ENCODE peak calls at places on chromosome 14, in ten cellular contexts. R, H, A, L, X, C, I, O, D and Q are unnamed samples.

GRCh38 chr14:23121401-23121800 is 2.3 kb upstream of the CEBPE start:
- DNase-seq in D (peak), L (no peak), X (no peak), O (no peak), H (peak), I (no peak), C (peak), R (peak), A (no peak), Q (no peak)

GRCh38 chr14:91931478-91932088 is 15.9 kb downstream of the FBLN5 start:
- DNase-seq in R (no peak), L (no peak), O (no peak), I (no peak), A (no peak), C (no peak), X (no peak), H (no peak), D (no peak), Q (no peak)

GRCh38 chr14:89826581-89826980 is 127.9 kb downstream of the EFCAB11 start:
- DNase-seq in I (no peak), D (no peak), X (no peak), A (no peak), R (no peak), C (no peak), H (no peak), L (no peak), O (no peak), Q (no peak)

GRCh38 chr14:21589317-21589716 is 9.4 kb upstream of the OR10G3 start:
- DNase-seq in O (no peak), D (no peak), X (no peak), A (no peak), R (no peak), C (no peak), L (no peak), H (no peak), I (no peak), Q (no peak)

GRCh38 chr14:26917086-26917485 is 319.3 kb upstream of the NOVA1 start:
- DNase-seq in H (no peak), C (peak), I (peak), A (peak), L (no peak), O (no peak), R (peak), X (peak), D (no peak), Q (no peak)

GRCh38 chr14:90281766-90282165 is 25.4 kb downstream of the PSMC1 start:
- DNase-seq in I (no peak), X (no peak), H (no peak), L (no peak), D (no peak), C (no peak), R (no peak), A (no peak), O (no peak), Q (no peak)

GRCh38 chr14:102857444-102857843 is 65.0 kb upstream of the AMN start:
- DNase-seq in H (no peak), R (no peak), D (no peak), A (no peak), C (no peak), L (no peak), O (no peak), I (no peak), X (no peak), Q (no peak)

GRCh38 chr14:92387610-92388009 is 64.6 kb downstream of the SLC24A4 start:
- DNase-seq in R (no peak), A (no peak), H (no peak), X (no peak), L (no peak), I (no peak), C (no peak), D (no peak), O (no peak), Q (no peak)

GRCh38 chr14:96122496-96122895 is 82.1 kb upstream of the BDKRB2 start:
- DNase-seq in R (no peak), D (no peak), L (no peak), A (no peak), H (peak), I (no peak), O (no peak), X (peak), C (no peak), Q (no peak)

GRCh38 chr14:102185360-102185759 is 45.7 kb downstream of the WDR20 start:
- DNase-seq in X (no peak), R (no peak), A (no peak), I (no peak), C (no peak), O (peak), D (no peak), H (no peak), L (no peak), Q (no peak)

GRCh38 chr14:68779761-68780323 is 13.0 kb downstream of the ZFP36L1 start:
- DNase-seq in L (no peak), A (no peak), R (peak), D (no peak), O (no peak), H (peak), C (peak), X (no peak), I (no peak), Q (no peak)

GRCh38 chr14:92473261-92473946 is 40.2 kb upstream of the RIN3 start:
- DNase-seq in D (no peak), H (peak), X (peak), I (no peak), O (no peak), A (peak), C (no peak), L (no peak), R (peak), Q (no peak)

GRCh38 chr14:68947802-68948201 is 31.3 kb downstream of the ACTN1 start:
- DNase-seq in A (peak), H (peak), I (peak), X (peak), C (no peak), L (no peak), D (no peak), O (no peak), R (peak), Q (peak)

GRCh38 chr14:21917699-21918436 is 244.2 kb upstream of the OR4E1 start:
- DNase-seq in C (peak), I (peak), R (peak), X (peak), L (peak), H (peak), O (no peak), D (no peak), A (peak), Q (no peak)

GRCh38 chr14:56687123-56687522 is 107.5 kb downstream of the TMEM260 start:
- DNase-seq in A (no peak), I (no peak), H (no peak), L (no peak), O (no peak), D (no peak), C (no peak), X (no peak), R (no peak), Q (no peak)

GRCh38 chr14:65281991-65282908 is 130.3 kb upstream of the FUT8 start:
- DNase-seq in O (no peak), H (peak), D (no peak), L (no peak), A (peak), I (no peak), C (peak), R (peak), X (no peak), Q (no peak)

GRCh38 chr14:98754343-98755025 is 517.5 kb downstream of the BCL11B start:
- DNase-seq in O (no peak), I (no peak), A (peak), R (peak), C (no peak), L (no peak), H (no peak), X (no peak), D (no peak), Q (no peak)

GRCh38 chr14:33509927-33510535 is 440.8 kb downstream of the EGLN3 start:
- DNase-seq in O (no peak), D (no peak), H (peak), C (peak), L (no peak), X (peak), R (peak), I (no peak), A (no peak), Q (no peak)